ENCODE peak calls at places on chromosomes 7 and 10, in six cellular contexts. O is neuronal stem cell, F is mesenchymal stem cell, X is IMR-90, M is H1, V is H9. Q is an unnamed sample.

GRCh38 chr7:21967500-21968099 is 21.9 kb upstream of the CDCA7L start:
- DNase-seq in V (no peak), O (no peak), F (no peak), M (no peak), X (no peak), Q (no peak)

GRCh38 chr7:153457796-153458195 is 594.4 kb upstream of the DPP6 start:
- DNase-seq in X (no peak), F (no peak), V (no peak), O (no peak), M (no peak), Q (no peak)

GRCh38 chr10:71336632-71337031 is 17.6 kb downstream of the SLC29A3 start:
- DNase-seq in V (no peak), X (no peak), F (no peak), O (no peak), M (no peak), Q (no peak)

GRCh38 chr10:77877461-77878344 is 48.9 kb downstream of the DLG5 start:
- DNase-seq in O (peak; percentile 33), X (peak; percentile 82), M (peak; percentile 85), F (peak; percentile 79), V (peak; percentile 93), Q (no peak)

GRCh38 chr7:158150234-158150633 is 437.4 kb downstream of the PTPRN2 start:
- DNase-seq in M (no peak), O (no peak), F (no peak), V (no peak), X (no peak), Q (no peak)

GRCh38 chr7:113087278-113087998 is 811 bp upstream of the GPR85 start:
- DNase-seq in V (no peak), M (no peak), F (peak; percentile 73), X (peak; percentile 94), O (no peak), Q (peak; percentile 88)

GRCh38 chr7:157016352-157017041 is 6.0 kb upstream of the MNX1 start:
- DNase-seq in V (peak; percentile 62), O (no peak), F (no peak), X (no peak), M (peak; percentile 60), Q (no peak)

GRCh38 chr7:98376719-98377118 is 24.2 kb downstream of the BAIAP2L1 start:
- DNase-seq in F (no peak), M (no peak), X (no peak), V (no peak), O (no peak), Q (no peak)

GRCh38 chr10:73997479-73997805 is 474 bp upstream of the VCL start:
- DNase-seq in O (no peak), X (no peak), V (no peak), M (no peak), F (no peak), Q (no peak)

GRCh38 chr7:92608380-92609322 is 18.5 kb upstream of the FAM133B start:
- DNase-seq in V (peak; percentile 85), O (peak; percentile 37), F (no peak), M (peak; percentile 85), X (no peak), Q (peak; percentile 64)

GRCh38 chr7:11650030-11650429 is 182.0 kb downstream of the THSD7A start:
- DNase-seq in V (no peak), O (no peak), X (no peak), F (peak; percentile 5), M (no peak), Q (no peak)

GRCh38 chr10:4243651-4244050 is 458.6 kb upstream of the KLF6 start:
- DNase-seq in M (no peak), F (peak; percentile 97), X (peak; percentile 100), O (no peak), V (no peak), Q (peak; percentile 81)

GRCh38 chr7:97022451-97023306 is 2.0 kb downstream of the DLX5 start:
- DNase-seq in M (peak; percentile 51), O (peak; percentile 31), V (no peak), F (no peak), X (no peak), Q (peak; percentile 56)

GRCh38 chr10:68684413-68684812 is 36.6 kb upstream of the CCAR1 start:
- DNase-seq in F (no peak), M (no peak), O (no peak), V (no peak), X (no peak), Q (no peak)

GRCh38 chr10:34156781-34157425 is 658.2 kb downstream of the PARD3 start:
- DNase-seq in M (no peak), F (peak; percentile 40), X (peak; percentile 67), O (no peak), V (no peak), Q (peak; percentile 18)

GRCh38 chr10:103855852-103856496 is 598 bp upstream of the SH3PXD2A start:
- DNase-seq in V (no peak), M (peak; percentile 69), O (peak; percentile 27), X (no peak), F (no peak), Q (no peak)

GRCh38 chr7:77537595-77538185 is 595 bp downstream of the PTPN12 start:
- DNase-seq in F (no peak), M (no peak), O (peak; percentile 59), V (no peak), X (no peak), Q (peak; percentile 52)

GRCh38 chr7:13115157-13115772 is 427.8 kb downstream of the ARL4A start:
- DNase-seq in F (peak; percentile 61), X (peak; percentile 16), O (peak; percentile 39), M (no peak), V (no peak), Q (peak; percentile 5)

GRCh38 chr7:1883834-1884582 is 213.9 kb downstream of the ELFN1 start:
- DNase-seq in V (peak; percentile 72), F (no peak), M (peak; percentile 79), X (no peak), O (no peak), Q (no peak)

GRCh38 chr7:79377097-79377496 is 76.4 kb downstream of the MAGI2 start:
- DNase-seq in V (no peak), O (no peak), X (peak; percentile 50), F (peak; percentile 15), M (no peak), Q (peak; percentile 2)

GRCh38 chr10:100544950-100545349 is 9.2 kb downstream of the HIF1AN start:
- DNase-seq in F (no peak), V (no peak), X (no peak), M (no peak), O (no peak), Q (no peak)

GRCh38 chr10:63605568-63605967 is 84.4 kb downstream of the REEP3 start:
- DNase-seq in M (no peak), O (no peak), V (no peak), F (peak; percentile 12), X (peak; percentile 41), Q (no peak)

GRCh38 chr7:990352-991005 is 7.5 kb downstream of the CYP2W1 start:
- DNase-seq in F (no peak), V (no peak), M (no peak), O (no peak), X (no peak), Q (no peak)

GRCh38 chr10:70324341-70324861 is 40.6 kb upstream of the NPFFR1 start:
- DNase-seq in X (no peak), V (peak; percentile 60), F (no peak), M (no peak), O (peak; percentile 8), Q (no peak)

GRCh38 chr10:63415635-63416244 is 50.0 kb downstream of the JMJD1C start:
- DNase-seq in V (no peak), O (no peak), M (no peak), F (peak; percentile 18), X (no peak), Q (no peak)

GRCh38 chr10:129602938-129603520 is 136.0 kb downstream of the MGMT start:
- DNase-seq in O (no peak), V (no peak), M (no peak), X (no peak), F (no peak), Q (no peak)

DNA sequence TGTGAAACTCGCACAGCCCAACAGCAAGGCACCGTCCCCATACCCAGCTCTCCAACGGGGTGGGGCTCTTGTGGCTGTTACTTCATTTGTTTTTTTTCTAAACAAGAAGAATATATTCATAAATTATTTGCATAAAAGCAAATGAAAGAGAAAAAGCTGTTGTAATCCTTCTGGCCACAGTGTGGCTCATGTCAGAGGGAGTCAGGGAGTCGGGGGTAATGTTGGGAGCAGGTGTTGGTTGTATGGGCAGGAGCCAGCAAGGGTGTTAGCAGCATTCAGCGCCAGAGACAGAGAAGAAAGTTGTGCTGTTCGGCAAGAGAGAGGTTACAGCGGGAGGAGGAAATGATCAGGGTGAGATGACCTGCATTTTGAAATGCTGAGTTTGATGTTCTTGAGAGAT is 13.3 kb downstream of the PFKP start:
- DNase-seq in M (no peak), V (no peak), F (no peak), O (no peak), X (no peak), Q (no peak)
- H3K14ac ChIP-seq in M (no peak overlapping the region), V (no peak overlapping the region), F (no peak overlapping the region), O (no peak overlapping the region), X (no peak overlapping the region), Q (no peak overlapping the region)

GRCh38 chr10:75754096-75754495 is 322.7 kb downstream of the LRMDA start:
- DNase-seq in F (no peak), O (no peak), M (no peak), V (no peak), X (no peak), Q (no peak)

GRCh38 chr10:75755528-75755927 is 324.1 kb downstream of the LRMDA start:
- DNase-seq in O (no peak), M (no peak), V (no peak), F (no peak), X (no peak), Q (no peak)

GRCh38 chr10:75746356-75746755 is 314.9 kb downstream of the LRMDA start:
- DNase-seq in F (no peak), M (no peak), O (no peak), X (no peak), V (no peak), Q (no peak)

DNA sequence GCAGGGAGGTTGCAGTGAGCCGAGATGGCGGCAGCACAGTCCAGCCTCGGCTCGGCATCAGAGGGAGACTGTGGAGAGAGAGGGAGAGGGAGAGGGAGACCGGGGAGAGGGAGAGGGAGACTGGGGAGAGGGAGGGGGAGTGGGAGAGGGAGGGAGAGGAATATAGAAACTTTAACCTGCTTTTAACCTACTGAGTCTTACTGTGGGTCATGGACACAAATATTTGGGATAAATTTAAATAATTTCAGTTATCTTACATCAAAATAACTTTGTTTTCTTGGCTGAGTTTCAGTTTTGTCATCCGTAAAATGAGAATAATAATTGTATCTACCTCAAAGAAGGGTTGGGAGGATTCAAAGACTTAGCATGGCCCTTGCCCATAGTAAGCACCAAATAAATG is 319.8 kb downstream of the LRMDA start:
- DNase-seq in X (no peak), M (no peak), V (no peak), O (no peak), F (no peak), Q (no peak)
- H3K27ac ChIP-seq in X (no peak overlapping the region), M (no peak overlapping the region), V (no peak overlapping the region), O (no peak overlapping the region), F (no peak overlapping the region), Q (no peak overlapping the region)

GRCh38 chr10:97844672-97845071 is 5.0 kb upstream of the GOLGA7B start:
- DNase-seq in V (no peak), M (no peak), X (no peak), F (no peak), O (no peak), Q (no peak)

GRCh38 chr10:97843296-97843671 is 6.4 kb upstream of the GOLGA7B start:
- DNase-seq in V (no peak), O (no peak), X (no peak), M (no peak), F (no peak), Q (no peak)

GRCh38 chr10:97842658-97843295 is 6.9 kb upstream of the GOLGA7B start:
- DNase-seq in X (no peak), F (no peak), M (no peak), V (no peak), O (no peak), Q (no peak)
- H3K9ac ChIP-seq in X (no peak overlapping the region), F (no peak overlapping the region), M (no peak overlapping the region), V (no peak overlapping the region), O (no peak overlapping the region), Q (no peak overlapping the region)

GRCh38 chr7:147519062-147519461 is 1071.5 kb upstream of the C7orf33 start:
- DNase-seq in F (no peak), O (no peak), M (no peak), V (no peak), X (no peak), Q (no peak)
- H3K14ac ChIP-seq in F (no peak overlapping the region), O (no peak overlapping the region), M (no peak overlapping the region), V (no peak overlapping the region), X (no peak overlapping the region), Q (no peak overlapping the region)

Q was measured in trophoblast cell.